ENCODE peak calls at places on chromosomes 4 and X, in four cellular contexts. One of them, this sample, is unnamed.

GRCh38 chrX:34437586-34437985 is 219.5 kb downstream of the TMEM47 start:
- DNase-seq in T-helper 1 cell: no peak
- DNase-seq in T1000: no peak
- DNase-seq in hypothalamus: no peak
- DNase-seq in this sample: no peak

GRCh38 chr4:104491396-104491821 is 3.3 kb downstream of the CXXC4 start:
- DNase-seq in T-helper 1 cell: peak
- DNase-seq in T1000: no peak
- DNase-seq in hypothalamus: peak
- DNase-seq in this sample: no peak

GRCh38 chrX:148958896-148959295 is 458.5 kb downstream of the AFF2 start:
- DNase-seq in T-helper 1 cell: no peak
- DNase-seq in T1000: no peak
- DNase-seq in hypothalamus: no peak
- DNase-seq in this sample: no peak

GRCh38 chrX:38175140-38175539 is 45.5 kb downstream of the SRPX start:
- DNase-seq in T-helper 1 cell: no peak
- DNase-seq in T1000: no peak
- DNase-seq in hypothalamus: no peak
- DNase-seq in this sample: no peak

GRCh38 chrX:19753368-19753767 is 134.0 kb downstream of the SH3KBP1 start:
- DNase-seq in T-helper 1 cell: no peak
- DNase-seq in T1000: no peak
- DNase-seq in hypothalamus: no peak
- DNase-seq in this sample: no peak

GRCh38 chr4:69601065-69601464 is 38.4 kb downstream of the UGT2A2 start:
- DNase-seq in T-helper 1 cell: no peak
- DNase-seq in T1000: no peak
- DNase-seq in hypothalamus: no peak
- DNase-seq in this sample: no peak

GRCh38 chr4:167239627-167240026 is 5.3 kb upstream of the SPOCK3 start:
- DNase-seq in T-helper 1 cell: no peak
- DNase-seq in T1000: no peak
- DNase-seq in hypothalamus: no peak
- DNase-seq in this sample: no peak

GRCh38 chr4:133483600-133484246 is 334.6 kb downstream of the PCDH10 start:
- DNase-seq in T-helper 1 cell: no peak
- DNase-seq in T1000: no peak
- DNase-seq in hypothalamus: no peak
- DNase-seq in this sample: no peak

GRCh38 chr4:42345962-42346544 is 51.2 kb upstream of the SHISA3 start:
- DNase-seq in T-helper 1 cell: no peak
- DNase-seq in T1000: no peak
- DNase-seq in hypothalamus: no peak
- DNase-seq in this sample: no peak

GRCh38 chrX:129726307-129727111 is 12.3 kb upstream of the XPNPEP2 start:
- DNase-seq in T-helper 1 cell: no peak
- DNase-seq in T1000: no peak
- DNase-seq in hypothalamus: peak
- DNase-seq in this sample: peak

GRCh38 chrX:18994713-18995112 is 10.8 kb upstream of the PHKA2 start:
- DNase-seq in T-helper 1 cell: no peak
- DNase-seq in T1000: peak
- DNase-seq in hypothalamus: no peak
- DNase-seq in this sample: no peak

GRCh38 chr4:38385286-38386010 is 278.6 kb upstream of the KLF3 start:
- DNase-seq in T-helper 1 cell: no peak
- DNase-seq in T1000: no peak
- DNase-seq in hypothalamus: no peak
- DNase-seq in this sample: no peak

GRCh38 chr4:127759228-127759820 is 22.8 kb upstream of the HSPA4L start:
- DNase-seq in T-helper 1 cell: no peak
- DNase-seq in T1000: no peak
- DNase-seq in hypothalamus: no peak
- DNase-seq in this sample: no peak

GRCh38 chrX:110001702-110002299 is 1.1 kb upstream of the TMEM164 start:
- DNase-seq in T-helper 1 cell: no peak
- DNase-seq in T1000: no peak
- DNase-seq in hypothalamus: no peak
- DNase-seq in this sample: no peak

GRCh38 chr4:85677286-85677685 is 202.3 kb downstream of the ARHGAP24 start:
- DNase-seq in T-helper 1 cell: no peak
- DNase-seq in T1000: no peak
- DNase-seq in hypothalamus: no peak
- DNase-seq in this sample: no peak

GRCh38 chrX:17984415-17984814 is 123.3 kb upstream of the RAI2 start:
- DNase-seq in T-helper 1 cell: no peak
- DNase-seq in T1000: no peak
- DNase-seq in hypothalamus: no peak
- DNase-seq in this sample: no peak

GRCh38 chrX:87634361-87634760 is 116.8 kb downstream of the KLHL4 start:
- DNase-seq in T-helper 1 cell: no peak
- DNase-seq in T1000: no peak
- DNase-seq in hypothalamus: no peak
- DNase-seq in this sample: no peak

GRCh38 chr4:80309301-80310004 is 26.1 kb upstream of the CFAP299 start:
- DNase-seq in T-helper 1 cell: no peak
- DNase-seq in T1000: no peak
- DNase-seq in hypothalamus: no peak
- DNase-seq in this sample: no peak

GRCh38 chrX:134023851-134024281 is 38.5 kb upstream of the GPC3 start:
- DNase-seq in T-helper 1 cell: no peak
- DNase-seq in T1000: no peak
- DNase-seq in hypothalamus: no peak
- DNase-seq in this sample: no peak

GRCh38 chr4:99087887-99088484 is 602 bp downstream of the ADH5 start:
- DNase-seq in T-helper 1 cell: no peak
- DNase-seq in T1000: no peak
- DNase-seq in hypothalamus: peak
- DNase-seq in this sample: peak

GRCh38 chr4:99591757-99592156 is 17.1 kb downstream of the MTTP start:
- DNase-seq in T-helper 1 cell: no peak
- DNase-seq in T1000: no peak
- DNase-seq in hypothalamus: no peak
- DNase-seq in this sample: no peak

GRCh38 chrX:66162331-66162822 is 1.7 kb upstream of the HEPH start:
- DNase-seq in T-helper 1 cell: no peak
- DNase-seq in T1000: no peak
- DNase-seq in hypothalamus: no peak
- DNase-seq in this sample: no peak

GRCh38 chrX:78024349-78025108 is 55.1 kb upstream of the PGAM4 start:
- DNase-seq in T-helper 1 cell: peak
- DNase-seq in T1000: no peak
- DNase-seq in hypothalamus: no peak
- DNase-seq in this sample: no peak

GRCh38 chr4:80307183-80307735 is 28.3 kb upstream of the CFAP299 start:
- DNase-seq in T-helper 1 cell: no peak
- DNase-seq in T1000: no peak
- DNase-seq in hypothalamus: no peak
- DNase-seq in this sample: no peak

GRCh38 chrX:143466130-143466529 is 51.1 kb downstream of the SPANXN3 start:
- DNase-seq in T-helper 1 cell: no peak
- DNase-seq in T1000: no peak
- DNase-seq in hypothalamus: no peak
- DNase-seq in this sample: no peak

GRCh38 chrX:68121371-68121770 is 311.9 kb downstream of the OPHN1 start:
- DNase-seq in T-helper 1 cell: no peak
- DNase-seq in T1000: no peak
- DNase-seq in hypothalamus: no peak
- DNase-seq in this sample: no peak

GRCh38 chr4:168694669-168695068 is 197.8 kb downstream of the PALLD start:
- DNase-seq in T-helper 1 cell: no peak
- DNase-seq in T1000: no peak
- DNase-seq in hypothalamus: no peak
- DNase-seq in this sample: no peak

GRCh38 chrX:7190157-7190556 is 42.2 kb upstream of the PUDP start:
- DNase-seq in T-helper 1 cell: no peak
- DNase-seq in T1000: no peak
- DNase-seq in hypothalamus: no peak
- DNase-seq in this sample: no peak

GRCh38 chr4:78520808-78521226 is 30.8 kb upstream of the ANXA3 start:
- DNase-seq in T-helper 1 cell: no peak
- DNase-seq in T1000: no peak
- DNase-seq in hypothalamus: no peak
- DNase-seq in this sample: no peak

GRCh38 chrX:150306002-150306401 is 57.1 kb upstream of the MAMLD1 start:
- DNase-seq in T-helper 1 cell: no peak
- DNase-seq in T1000: no peak
- DNase-seq in hypothalamus: no peak
- DNase-seq in this sample: no peak

GRCh38 chrX:44261286-44261685 is 82.2 kb downstream of the EFHC2 start:
- DNase-seq in T-helper 1 cell: no peak
- DNase-seq in T1000: no peak
- DNase-seq in hypothalamus: no peak
- DNase-seq in this sample: no peak

GRCh38 chr4:106062452-106062875 is 167.2 kb downstream of the NPNT start:
- DNase-seq in T-helper 1 cell: no peak
- DNase-seq in T1000: no peak
- DNase-seq in hypothalamus: no peak
- DNase-seq in this sample: no peak

GRCh38 chrX:118392726-118393125 is 46.8 kb downstream of the WDR44 start:
- DNase-seq in T-helper 1 cell: no peak
- DNase-seq in T1000: no peak
- DNase-seq in hypothalamus: no peak
- DNase-seq in this sample: no peak

GRCh38 chrX:137567474-137568232 is 1.7 kb downstream of the ZIC3 start:
- DNase-seq in T-helper 1 cell: no peak
- DNase-seq in T1000: no peak
- DNase-seq in hypothalamus: no peak
- DNase-seq in this sample: no peak

GRCh38 chr4:31461425-31461824 is 741.3 kb downstream of the PCDH7 start:
- DNase-seq in T-helper 1 cell: no peak
- DNase-seq in T1000: peak
- DNase-seq in hypothalamus: no peak
- DNase-seq in this sample: no peak

GRCh38 chr4:3414421-3415279 is 27.1 kb upstream of the HGFAC start:
- DNase-seq in T-helper 1 cell: no peak
- DNase-seq in T1000: no peak
- DNase-seq in hypothalamus: no peak
- DNase-seq in this sample: no peak

GRCh38 chr4:85170241-85170640 is 203.8 kb upstream of the WDFY3 start:
- DNase-seq in T-helper 1 cell: no peak
- DNase-seq in T1000: no peak
- DNase-seq in hypothalamus: no peak
- DNase-seq in this sample: no peak

GRCh38 chr4:8762951-8763735 is 108.5 kb downstream of the HMX1 start:
- DNase-seq in T-helper 1 cell: no peak
- DNase-seq in T1000: no peak
- DNase-seq in hypothalamus: no peak
- DNase-seq in this sample: no peak

GRCh38 chr4:43411226-43411625 is 518.7 kb downstream of the GRXCR1 start:
- DNase-seq in T-helper 1 cell: no peak
- DNase-seq in T1000: no peak
- DNase-seq in hypothalamus: no peak
- DNase-seq in this sample: no peak

This sample was measured in anterior cingulate cortex.